ENCODE peak calls at places on chromosomes 13 and 19, in five cellular contexts. One of them, this sample, is unnamed.

GRCh38 chr19:10353793-10354391 is 14.5 kb upstream of the ICAM3 start:
- DNase-seq in aorta: peak
- DNase-seq in Karpas-422: peak
- DNase-seq in occipital lobe: no peak
- DNase-seq in activated naive CD4-positive, alpha-beta T cell: peak
- DNase-seq in this sample: no peak

GRCh38 chr19:30111051-30111450 is 169.0 kb downstream of the URI1 start:
- DNase-seq in aorta: no peak
- DNase-seq in Karpas-422: no peak
- DNase-seq in occipital lobe: no peak
- DNase-seq in activated naive CD4-positive, alpha-beta T cell: no peak
- DNase-seq in this sample: peak

GRCh38 chr13:75870397-75870801 is 234.3 kb downstream of the LMO7 start:
- DNase-seq in aorta: no peak
- DNase-seq in Karpas-422: peak
- DNase-seq in occipital lobe: no peak
- DNase-seq in activated naive CD4-positive, alpha-beta T cell: no peak
- DNase-seq in this sample: peak

GRCh38 chr13:95301947-95302386 is 716 bp upstream of the ABCC4 start:
- DNase-seq in aorta: no peak
- DNase-seq in Karpas-422: no peak
- DNase-seq in occipital lobe: no peak
- DNase-seq in activated naive CD4-positive, alpha-beta T cell: no peak
- DNase-seq in this sample: no peak

GRCh38 chr13:46296920-46297319 is 85.2 kb downstream of the LRRC63 start:
- DNase-seq in aorta: no peak
- DNase-seq in Karpas-422: no peak
- DNase-seq in occipital lobe: no peak
- DNase-seq in activated naive CD4-positive, alpha-beta T cell: no peak
- DNase-seq in this sample: peak

GRCh38 chr13:32314968-32315254 is 252 bp downstream of the ZAR1L start:
- DNase-seq in aorta: no peak
- DNase-seq in Karpas-422: peak
- DNase-seq in occipital lobe: no peak
- DNase-seq in activated naive CD4-positive, alpha-beta T cell: peak
- DNase-seq in this sample: peak

GRCh38 chr13:68345963-68346362 is 1115.8 kb upstream of the PCDH9 start:
- DNase-seq in aorta: no peak
- DNase-seq in Karpas-422: no peak
- DNase-seq in occipital lobe: no peak
- DNase-seq in activated naive CD4-positive, alpha-beta T cell: no peak
- DNase-seq in this sample: no peak

GRCh38 chr13:51246411-51247298 is 24.5 kb downstream of the FAM124A start:
- DNase-seq in aorta: peak
- DNase-seq in Karpas-422: no peak
- DNase-seq in occipital lobe: peak
- DNase-seq in activated naive CD4-positive, alpha-beta T cell: no peak
- DNase-seq in this sample: no peak

GRCh38 chr13:75685239-75685697 is 49.1 kb downstream of the LMO7 start:
- DNase-seq in aorta: no peak
- DNase-seq in Karpas-422: no peak
- DNase-seq in occipital lobe: no peak
- DNase-seq in activated naive CD4-positive, alpha-beta T cell: no peak
- DNase-seq in this sample: peak

GRCh38 chr19:12828494-12828893 is 5.9 kb downstream of the RTBDN start:
- DNase-seq in aorta: no peak
- DNase-seq in Karpas-422: peak
- DNase-seq in occipital lobe: no peak
- DNase-seq in activated naive CD4-positive, alpha-beta T cell: no peak
- DNase-seq in this sample: no peak

GRCh38 chr19:2567580-2567979 is 91.7 kb downstream of the GADD45B start:
- DNase-seq in aorta: peak
- DNase-seq in Karpas-422: no peak
- DNase-seq in occipital lobe: no peak
- DNase-seq in activated naive CD4-positive, alpha-beta T cell: no peak
- DNase-seq in this sample: no peak

GRCh38 chr19:50477751-50478515 is 1.3 kb upstream of the GARIN5A start:
- DNase-seq in aorta: peak
- DNase-seq in Karpas-422: no peak
- DNase-seq in occipital lobe: no peak
- DNase-seq in activated naive CD4-positive, alpha-beta T cell: no peak
- DNase-seq in this sample: no peak

GRCh38 chr19:46133101-46133627 is 8.7 kb upstream of the IGFL3 start:
- DNase-seq in aorta: no peak
- DNase-seq in Karpas-422: no peak
- DNase-seq in occipital lobe: peak
- DNase-seq in activated naive CD4-positive, alpha-beta T cell: no peak
- DNase-seq in this sample: peak

This sample was measured in AG10803.